ENCODE peak calls at places on chromosomes 7 and 10, in seven cellular contexts. X, H, S, W, V, P and O are unnamed samples. For H3K4me1, the result is how much of the 10 kb centered on the place peaks cover.

GRCh38 chr7:115995701-115996100 is 34.9 kb downstream of the TFEC start:
- DNase-seq in X (no peak), H (no peak), S (no peak), W (no peak), V (no peak), P (no peak), O (no peak)

GRCh38 chr10:127881262-127881661 is 11.5 kb downstream of the CLRN3 start:
- DNase-seq in X (no peak), H (no peak), S (no peak), W (no peak), V (no peak), P (peak), O (no peak)

GRCh38 chr7:130353196-130353595 is 8.6 kb downstream of the CPA5 start:
- DNase-seq in X (no peak), H (no peak), S (no peak), W (no peak), V (no peak), P (no peak), O (no peak)

GRCh38 chr7:84949501-84949900 is 237.4 kb downstream of the SEMA3D start:
- DNase-seq in X (no peak), H (no peak), S (no peak), W (no peak), V (peak), P (no peak), O (no peak)

GRCh38 chr10:124728071-124728829 is 15.9 kb downstream of the FAM53B start:
- DNase-seq in X (no peak), H (peak), S (no peak), W (peak), V (no peak), P (no peak), O (no peak)

GRCh38 chr7:134374291-134374690 is 57.6 kb upstream of the SLC35B4 start:
- DNase-seq in X (no peak), H (no peak), S (no peak), W (no peak), V (no peak), P (no peak), O (no peak)

GRCh38 chr7:116597384-116597783 is 72.5 kb downstream of the CAV1 start:
- DNase-seq in X (no peak), H (no peak), S (no peak), W (no peak), V (no peak), P (no peak), O (no peak)

GRCh38 chr10:70685461-70685911 is 13.2 kb downstream of the ADAMTS14 start:
- DNase-seq in X (no peak), H (no peak), S (no peak), W (no peak), V (no peak), P (no peak), O (no peak)

GRCh38 chr7:157282141-157282801 is 54.5 kb upstream of the DNAJB6 start:
- DNase-seq in X (no peak), H (no peak), S (no peak), W (no peak), V (no peak), P (no peak), O (no peak)

GRCh38 chr10:68598978-68599753 is 39.0 kb downstream of the TET1 start:
- DNase-seq in X (no peak), H (no peak), S (peak), W (peak), V (peak), P (peak), O (no peak)

GRCh38 chr7:83794834-83795233 is 145.9 kb upstream of the SEMA3E start:
- DNase-seq in X (no peak), H (no peak), S (no peak), W (no peak), V (no peak), P (no peak), O (no peak)

GRCh38 chr10:132441818-132442217 is 44.8 kb downstream of the PWWP2B start:
- DNase-seq in X (no peak), H (no peak), S (no peak), W (no peak), V (no peak), P (no peak), O (no peak)

GRCh38 chr7:140586517-140586916 is 54.1 kb downstream of the DENND2A start:
- DNase-seq in X (no peak), H (no peak), S (no peak), W (no peak), V (no peak), P (no peak), O (no peak)

GRCh38 chr7:55556492-55556891 is 15.8 kb downstream of the VOPP1 start:
- DNase-seq in X (no peak), H (no peak), S (no peak), W (no peak), V (no peak), P (no peak), O (no peak)
- H3K4me3 ChIP-seq in X (no peak), H (no peak), S (no peak), W (no peak), V (no peak), P (no peak), O (no peak)

DNA sequence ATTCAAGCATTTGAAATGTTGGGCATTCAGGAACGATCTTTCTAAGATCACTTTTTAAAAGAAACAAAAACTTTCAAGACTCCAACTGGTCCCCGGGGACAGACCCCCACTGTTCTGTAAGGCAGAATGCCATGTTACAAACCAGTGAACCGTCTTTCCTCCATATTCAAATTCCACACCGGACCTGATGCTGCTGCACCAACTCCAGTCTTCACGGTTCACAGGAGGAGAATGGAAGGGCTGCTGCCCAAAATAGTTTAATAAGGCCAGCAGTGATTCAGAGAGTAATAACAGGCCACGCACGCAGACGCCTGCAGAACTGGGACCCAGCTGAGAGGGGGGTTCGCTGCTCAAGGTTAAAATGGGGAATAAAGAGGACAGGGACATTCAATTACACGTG is 47.2 kb downstream of the OSBPL3 start:
- DNase-seq in X (no peak), H (no peak), S (no peak), W (no peak), V (peak), P (no peak), O (no peak)
- H3K27ac ChIP-seq in X (no peak), H (no peak), S (no peak), W (no peak), V (no peak), P (no peak), O (no peak)

DNA sequence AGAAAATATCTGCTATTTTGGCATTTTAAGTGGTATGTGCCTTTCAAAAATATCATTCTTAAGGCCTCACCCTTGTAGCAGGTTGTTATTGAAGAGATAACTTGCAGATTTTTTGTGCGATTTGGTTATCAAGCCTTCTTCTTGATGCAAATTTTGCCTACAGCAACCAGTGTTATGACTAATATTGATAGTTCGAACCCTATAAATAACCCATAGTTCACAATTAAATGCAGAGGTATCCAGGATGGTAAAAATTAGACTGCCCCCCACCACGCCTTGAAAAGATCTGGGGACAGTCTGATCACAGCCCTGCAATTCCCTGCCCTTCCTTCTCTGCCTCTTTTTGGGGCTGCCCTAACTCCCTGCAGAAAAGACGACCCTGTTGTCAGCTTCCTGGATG is 28.4 kb upstream of the RAPGEF5 start:
- DNase-seq in X (no peak), H (no peak), S (no peak), W (no peak), V (no peak), P (no peak), O (no peak)
- H3K4me1 ChIP-seq in X (under half), H (under half), S (under half), W (under half), V (under half), P (under half), O (under half)

DNA sequence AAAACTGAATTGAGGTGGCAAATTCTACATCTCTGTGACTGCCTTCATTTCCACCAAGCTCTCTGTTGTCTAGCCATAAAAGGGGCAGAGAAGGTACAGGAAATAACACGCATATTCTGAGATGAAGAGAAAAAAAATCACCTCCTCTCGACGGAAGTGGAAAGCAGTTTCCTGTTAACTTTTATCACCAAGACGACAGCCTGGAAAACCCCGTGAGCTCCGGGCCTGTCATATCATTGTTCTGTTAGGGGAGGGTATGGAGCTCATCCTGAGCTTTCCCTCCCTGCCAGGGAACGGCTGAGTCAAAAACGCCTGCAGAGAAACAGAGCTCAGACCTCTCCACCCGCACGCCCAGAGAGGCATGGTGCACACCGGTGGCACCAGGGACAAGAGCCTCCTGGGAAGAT is 200.3 kb downstream of the PRPF18 start:
- DNase-seq in X (no peak), H (peak), S (no peak), W (no peak), V (peak), P (no peak), O (peak)
- H3K4me3 ChIP-seq in X (no peak), H (no peak), S (no peak), W (no peak), V (no peak), P (no peak), O (no peak)

DNA sequence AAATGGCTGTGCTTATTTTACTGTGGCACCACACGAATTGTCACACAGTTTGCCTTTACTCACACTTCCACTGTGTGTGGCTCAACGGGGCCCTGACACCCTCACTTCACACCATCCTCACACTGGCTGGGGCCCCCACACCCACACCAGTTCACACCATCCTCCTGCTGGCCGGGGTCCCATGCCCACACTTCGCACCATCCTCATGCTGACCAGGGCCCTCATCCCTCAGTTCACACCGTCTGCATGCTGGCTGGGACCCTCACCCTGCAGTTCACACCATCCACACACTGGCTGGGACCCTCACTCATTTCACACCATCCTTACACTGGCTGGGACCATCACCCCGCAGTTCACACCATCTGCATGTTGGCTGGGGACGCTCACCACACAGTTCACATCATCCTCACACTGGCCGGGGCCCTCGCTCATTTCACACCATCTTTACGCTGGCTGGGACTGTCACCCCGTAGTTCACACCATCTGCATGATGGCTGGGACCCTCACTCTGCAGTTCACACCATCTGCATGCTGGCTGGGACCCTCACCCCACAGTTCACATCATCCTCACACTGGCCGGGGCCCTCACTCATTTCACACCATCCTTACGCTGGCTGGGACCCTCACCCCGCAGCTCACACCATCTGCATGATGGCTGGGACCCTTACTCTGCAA is 36.0 kb downstream of the BRI3 start:
- DNase-seq in X (no peak), H (no peak), S (no peak), W (no peak), V (no peak), P (no peak), O (no peak)
- H3K27ac ChIP-seq in X (no peak), H (no peak), S (no peak), W (no peak), V (no peak), P (no peak), O (no peak)